ENCODE peak calls at places on chromosomes 2 and 18, in four cellular contexts. U is activated gamma-delta T cell treated with Interleukin-2 at 50 U/mL for 16 hours, P is cardiac muscle cell, Z is activated T-helper 1 cell treated with Interleukin-2 at 50 U/mL for 16 hours. O is an unnamed sample.

GRCh38 chr2:235539773-235540172 is 45.9 kb downstream of the AGAP1 start:
- DNase-seq in U (no peak), Z (no peak), P (no peak), O (no peak)

GRCh38 chr2:37344453-37345361 is at the start of gene QPCT:
- DNase-seq in Z (peak; percentile 58), U (peak; percentile 72), P (no peak), O (no peak)

GRCh38 chr2:131724019-131724418 is 196.3 kb downstream of the CCDC74A start:
- DNase-seq in P (no peak), Z (no peak), U (no peak), O (no peak)

GRCh38 chr2:225598922-225599321 is 199.4 kb downstream of the NYAP2 start:
- DNase-seq in Z (no peak), P (no peak), U (no peak), O (no peak)

GRCh38 chr2:96209011-96209728 is 543 bp upstream of the STARD7 start:
- DNase-seq in U (no peak), Z (no peak), P (no peak), O (no peak)

GRCh38 chr2:46389417-46389916 is 89.9 kb upstream of the TMEM247 start:
- DNase-seq in U (no peak), Z (no peak), P (no peak), O (no peak)

GRCh38 chr2:11027195-11027594 is 115.5 kb downstream of the KCNF1 start:
- DNase-seq in Z (no peak), P (no peak), U (no peak), O (no peak)

GRCh38 chr2:224165901-224166319 is 126.8 kb upstream of the SERPINE2 start:
- DNase-seq in Z (no peak), P (no peak), U (no peak), O (no peak)

GRCh38 chr2:105771841-105772240 is 27.1 kb downstream of the NCK2 start:
- DNase-seq in Z (no peak), P (no peak), U (no peak), O (no peak)

GRCh38 chr2:38765551-38765950 is 12.5 kb upstream of the GEMIN6 start:
- DNase-seq in Z (no peak), U (no peak), P (no peak), O (no peak)

GRCh38 chr2:179443175-179443574 is 178.5 kb upstream of the SESTD1 start:
- DNase-seq in U (no peak), P (peak; percentile 52), Z (no peak), O (no peak)

GRCh38 chr2:15790326-15790725 is 150.0 kb upstream of the MYCN start:
- DNase-seq in U (no peak), Z (no peak), P (no peak), O (no peak)

GRCh38 chr2:161416633-161417427 is 733 bp downstream of the TBR1 start:
- DNase-seq in P (no peak), U (no peak), Z (no peak), O (peak; percentile 29)

GRCh38 chr2:180910831-180911665 is 69.4 kb upstream of the UBE2E3 start:
- DNase-seq in U (no peak), Z (no peak), P (no peak), O (peak; percentile 1)

GRCh38 chr2:69464575-69464974 is 27.3 kb upstream of the NFU1 start:
- DNase-seq in P (no peak), U (no peak), Z (no peak), O (no peak)

GRCh38 chr2:111701798-111702118 is 182.2 kb downstream of the ANAPC1 start:
- DNase-seq in Z (no peak), U (no peak), P (no peak), O (no peak)

GRCh38 chr2:6408057-6408456 is 457.6 kb downstream of the CMPK2 start:
- DNase-seq in P (no peak), Z (no peak), U (no peak), O (no peak)

GRCh38 chr2:206477296-206477695 is 34.0 kb downstream of the ADAM23 start:
- DNase-seq in P (no peak), U (no peak), Z (no peak), O (no peak)

GRCh38 chr2:210895132-210895531 is 338.7 kb downstream of the CPS1 start:
- DNase-seq in P (peak; percentile 5), U (no peak), Z (no peak), O (no peak)

GRCh38 chr18:73879328-73879727 is 268.3 kb downstream of the FBXO15 start:
- DNase-seq in P (no peak), U (no peak), Z (no peak), O (no peak)

GRCh38 chr18:56873441-56874140 is 222.4 kb downstream of the WDR7 start:
- DNase-seq in U (no peak), Z (no peak), P (peak; percentile 43), O (peak; percentile 17)

GRCh38 chr2:99879481-99879880 is 262.9 kb downstream of the AFF3 start:
- DNase-seq in U (no peak), Z (no peak), P (no peak), O (no peak)

GRCh38 chr18:59123588-59124369 is 15.9 kb upstream of the SEC11C start:
- DNase-seq in P (no peak), U (no peak), Z (no peak), O (no peak)

GRCh38 chr18:79872423-79872822 is 74.7 kb downstream of the KCNG2 start:
- DNase-seq in Z (no peak), U (no peak), P (no peak), O (no peak)

GRCh38 chr2:108994250-108994649 is 5.2 kb upstream of the EDAR start:
- DNase-seq in P (no peak), U (no peak), Z (no peak), O (no peak)

GRCh38 chr2:100857915-100858314 is 38.0 kb downstream of the NPAS2 start:
- DNase-seq in P (no peak), Z (no peak), U (no peak), O (no peak)

GRCh38 chr2:161044937-161045336 is 115.3 kb upstream of the TANK start:
- DNase-seq in P (no peak), U (no peak), Z (no peak), O (no peak)

GRCh38 chr2:64344999-64345576 is 108.9 kb upstream of the LGALSL start:
- DNase-seq in P (no peak), Z (no peak), U (no peak), O (no peak)

O was measured in neuronal stem cell.